ENCODE peak calls at places on chromosome 19, in seven cellular contexts. K is IMR-90, M is H1, U is mesendoderm, A is H9, J is neuronal stem cell, I is trophoblast cell. W is an unnamed sample.

GRCh38 chr19:29662278-29662603 is 3.0 kb upstream of the PLEKHF1 start:
- DNase-seq in K (no peak), M (no peak), U (no peak), A (no peak), J (no peak), I (no peak), W (no peak)

GRCh38 chr19:29724102-29724641 is 9.1 kb upstream of the C19orf12 start:
- DNase-seq in K (peak), M (peak), U (peak), A (peak), J (peak), I (no peak), W (peak)

GRCh38 chr19:18397242-18398202 is at the start of gene LRRC25:
- DNase-seq in K (no peak), M (peak), U (peak), A (peak), J (peak), I (no peak), W (no peak)

GRCh38 chr19:19217110-19217509 is 5.4 kb downstream of the NCAN start:
- DNase-seq in K (peak), M (no peak), U (peak), A (peak), J (no peak), I (peak), W (peak)

GRCh38 chr19:43908659-43909058 is 26.4 kb downstream of the ZNF45 start:
- DNase-seq in K (no peak), M (no peak), U (no peak), A (no peak), J (no peak), I (no peak), W (no peak)

GRCh38 chr19:33024398-33024797 is 40.3 kb downstream of the RHPN2 start:
- DNase-seq in K (no peak), M (no peak), U (peak), A (no peak), J (no peak), I (peak), W (no peak)

GRCh38 chr19:41959056-41960053 is at the start of gene RABAC1:
- DNase-seq in K (peak), M (peak), U (peak), A (peak), J (peak), I (peak), W (peak)

GRCh38 chr19:54141356-54141755 is 3.8 kb downstream of the CNOT3 start:
- DNase-seq in K (peak), M (no peak), U (no peak), A (no peak), J (no peak), I (no peak), W (no peak)

GRCh38 chr19:47514151-47514868 is 553 bp downstream of the NAPA start:
- DNase-seq in K (no peak), M (no peak), U (no peak), A (no peak), J (no peak), I (no peak), W (peak)

GRCh38 chr19:9586764-9587163 is 2.5 kb upstream of the ZNF121 start:
- DNase-seq in K (peak), M (peak), U (peak), A (peak), J (peak), I (peak), W (peak)

GRCh38 chr19:35847911-35848310 is 4.4 kb downstream of the NPHS1 start:
- DNase-seq in K (no peak), M (no peak), U (no peak), A (no peak), J (no peak), I (no peak), W (no peak)

GRCh38 chr19:50679177-50680125 is 30.2 kb downstream of the C19orf81 start:
- DNase-seq in K (peak), M (peak), U (peak), A (peak), J (peak), I (peak), W (peak)

GRCh38 chr19:38009650-38010229 is 102.7 kb downstream of the SIPA1L3 start:
- DNase-seq in K (no peak), M (no peak), U (no peak), A (no peak), J (no peak), I (no peak), W (no peak)
- H2BK5ac ChIP-seq in K (no peak), M (no peak), U (no peak), A (no peak), J (no peak), I (no peak), W (no peak)

DNA sequence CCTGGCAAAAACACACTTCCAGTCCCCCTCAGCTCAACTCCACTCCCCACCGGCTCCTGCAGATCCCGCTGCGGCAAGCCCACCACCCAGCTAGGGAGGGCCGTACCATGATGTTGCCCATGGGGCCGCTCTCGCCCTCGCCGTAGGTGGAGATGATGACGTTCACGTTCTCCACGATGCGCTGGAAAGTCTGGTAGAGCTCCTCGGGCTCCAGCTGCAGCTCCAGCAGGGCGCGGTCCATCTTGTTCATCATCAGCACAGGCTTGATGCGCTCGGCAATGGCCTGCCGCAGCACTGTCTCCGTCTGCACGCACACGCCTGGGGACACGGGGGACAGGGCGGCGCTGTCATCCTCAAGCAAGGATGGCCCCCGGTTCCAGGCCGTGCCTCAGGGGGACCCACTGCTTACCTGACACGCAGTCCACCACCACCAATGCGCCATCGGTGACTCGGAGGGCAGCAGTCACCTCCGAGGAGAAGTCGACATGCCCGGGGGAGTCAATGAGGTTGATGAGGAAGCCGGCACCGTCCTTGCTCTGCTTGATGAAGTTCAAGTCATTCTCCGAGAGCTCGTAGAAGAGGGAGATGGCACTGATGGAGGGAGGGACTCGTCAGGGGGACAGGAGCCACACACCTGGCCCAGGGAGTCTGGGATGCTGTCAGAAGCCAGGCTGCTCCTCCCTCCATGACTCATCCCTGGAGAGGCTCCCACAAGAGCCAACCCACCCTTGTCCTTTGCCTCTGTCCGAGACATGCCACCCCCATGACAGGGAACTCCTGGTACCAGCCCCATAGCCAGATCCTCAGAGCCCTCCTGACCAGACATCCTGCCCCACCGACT is 2.3 kb downstream of the EEF2 start:
- DNase-seq in K (peak), M (peak), U (peak), A (peak), J (no peak), I (peak), W (peak)
- H3K27ac ChIP-seq in K (no peak), M (peak), U (no peak), A (no peak), J (no peak), I (no peak), W (no peak)

GRCh38 chr19:31312004-31312403 is 37.2 kb downstream of the TSHZ3 start:
- DNase-seq in K (peak), M (no peak), U (no peak), A (no peak), J (no peak), I (peak), W (peak)

GRCh38 chr19:31312629-31313244 is 36.5 kb downstream of the TSHZ3 start:
- DNase-seq in K (no peak), M (no peak), U (no peak), A (no peak), J (no peak), I (no peak), W (no peak)

GRCh38 chr19:31314849-31315620 is 34.2 kb downstream of the TSHZ3 start:
- DNase-seq in K (no peak), M (no peak), U (no peak), A (no peak), J (no peak), I (peak), W (peak)

GRCh38 chr19:31314156-31314555 is 35.1 kb downstream of the TSHZ3 start:
- DNase-seq in K (no peak), M (no peak), U (no peak), A (no peak), J (no peak), I (no peak), W (no peak)

GRCh38 chr19:31313291-31314030 is 35.8 kb downstream of the TSHZ3 start:
- DNase-seq in K (no peak), M (no peak), U (no peak), A (no peak), J (no peak), I (no peak), W (no peak)
- H2BK5ac ChIP-seq in K (no peak), M (peak), U (no peak), A (no peak), J (no peak), I (no peak), W (no peak)

GRCh38 chr19:7872306-7873204 is 1.6 kb downstream of the PRR36 start:
- DNase-seq in K (no peak), M (no peak), U (no peak), A (no peak), J (no peak), I (no peak), W (no peak)
- H3K27ac ChIP-seq in K (no peak), M (no peak), U (no peak), A (no peak), J (peak), I (no peak), W (no peak)

GRCh38 chr19:1392407-1392806 is 8.7 kb downstream of the NDUFS7 start:
- DNase-seq in K (no peak), M (no peak), U (no peak), A (no peak), J (no peak), I (no peak), W (no peak)
- H2BK5ac ChIP-seq in K (no peak), M (no peak), U (no peak), A (no peak), J (no peak), I (no peak), W (no peak)

GRCh38 chr19:8569066-8569761 is 8.0 kb downstream of the MYO1F start:
- DNase-seq in K (peak), M (no peak), U (no peak), A (no peak), J (no peak), I (peak), W (peak)
- H3K27ac ChIP-seq in K (peak), M (no peak), U (no peak), A (no peak), J (no peak), I (no peak), W (no peak)

W was measured in mesenchymal stem cell.